ENCODE peak calls at places on chromosomes 12 and 14, in four cellular contexts. One of them, this sample, is unnamed.

GRCh38 chr12:43914923-43915468 is 79.1 kb downstream of the TMEM117 start:
- DNase-seq in OCI-LY7: no peak
- DNase-seq in RWPE1: no peak
- DNase-seq in WTC11: no peak
- DNase-seq in this sample: no peak

GRCh38 chr12:64883264-64884163 is 59.1 kb downstream of the TBC1D30 start:
- DNase-seq in WTC11: no peak
- DNase-seq in OCI-LY7: no peak
- DNase-seq in RWPE1: no peak
- DNase-seq in this sample: no peak

GRCh38 chr14:69363964-69364363 is 34.1 kb downstream of the ERH start:
- DNase-seq in WTC11: no peak
- DNase-seq in RWPE1: no peak
- DNase-seq in OCI-LY7: no peak
- DNase-seq in this sample: no peak

GRCh38 chr14:36214476-36215216 is 38.1 kb upstream of the PTCSC3 start:
- DNase-seq in WTC11: no peak
- DNase-seq in RWPE1: no peak
- DNase-seq in OCI-LY7: no peak
- DNase-seq in this sample: no peak

GRCh38 chr12:104873374-104873773 is 84.7 kb downstream of the SLC41A2 start:
- DNase-seq in WTC11: no peak
- DNase-seq in OCI-LY7: no peak
- DNase-seq in RWPE1: no peak
- DNase-seq in this sample: no peak

GRCh38 chr12:95605087-95605486 is 53.8 kb upstream of the USP44 start:
- DNase-seq in WTC11: no peak
- DNase-seq in OCI-LY7: no peak
- DNase-seq in RWPE1: peak; percentile 70
- DNase-seq in this sample: no peak

GRCh38 chr12:85468356-85469157 is 188.5 kb downstream of the ALX1 start:
- DNase-seq in RWPE1: peak; percentile 62
- DNase-seq in WTC11: peak; percentile 39
- DNase-seq in OCI-LY7: peak; percentile 50
- DNase-seq in this sample: no peak

GRCh38 chr12:115378296-115378695 is 694.3 kb upstream of the TBX3 start:
- DNase-seq in RWPE1: no peak
- DNase-seq in OCI-LY7: no peak
- DNase-seq in WTC11: no peak
- DNase-seq in this sample: no peak

GRCh38 chr14:99717682-99718013 is 33.5 kb downstream of the CYP46A1 start:
- DNase-seq in RWPE1: no peak
- DNase-seq in WTC11: no peak
- DNase-seq in OCI-LY7: no peak
- DNase-seq in this sample: no peak

GRCh38 chr14:49619730-49620129 is 696 bp downstream of the RPL36AL start:
- DNase-seq in WTC11: no peak
- DNase-seq in RWPE1: no peak
- DNase-seq in OCI-LY7: no peak
- DNase-seq in this sample: no peak

GRCh38 chr14:36940476-36940875 is 231.9 kb downstream of the SLC25A21 start:
- DNase-seq in RWPE1: no peak
- DNase-seq in WTC11: no peak
- DNase-seq in OCI-LY7: no peak
- DNase-seq in this sample: no peak

GRCh38 chr14:55588259-55588699 is 8.3 kb downstream of the KTN1 start:
- DNase-seq in WTC11: no peak
- DNase-seq in RWPE1: no peak
- DNase-seq in OCI-LY7: no peak
- DNase-seq in this sample: no peak

GRCh38 chr14:33914676-33915516 is 36.0 kb downstream of the EGLN3 start:
- DNase-seq in WTC11: no peak
- DNase-seq in RWPE1: peak; percentile 60
- DNase-seq in OCI-LY7: no peak
- DNase-seq in this sample: no peak

GRCh38 chr14:74865156-74865555 is 10.8 kb downstream of the PROX2 start:
- DNase-seq in OCI-LY7: no peak
- DNase-seq in RWPE1: no peak
- DNase-seq in WTC11: no peak
- DNase-seq in this sample: no peak

GRCh38 chr14:28059254-28059653 is 707.3 kb upstream of the FOXG1 start:
- DNase-seq in OCI-LY7: no peak
- DNase-seq in WTC11: no peak
- DNase-seq in RWPE1: no peak
- DNase-seq in this sample: no peak

GRCh38 chr12:107319536-107320030 is 226.2 kb upstream of the CRY1 start:
- DNase-seq in RWPE1: no peak
- DNase-seq in WTC11: no peak
- DNase-seq in OCI-LY7: no peak
- DNase-seq in this sample: peak; percentile 51

GRCh38 chr14:29242755-29243340 is 476.3 kb downstream of the FOXG1 start:
- DNase-seq in RWPE1: no peak
- DNase-seq in OCI-LY7: no peak
- DNase-seq in WTC11: no peak
- DNase-seq in this sample: no peak

GRCh38 chr14:98582276-98582675 is 689.7 kb downstream of the BCL11B start:
- DNase-seq in WTC11: no peak
- DNase-seq in RWPE1: no peak
- DNase-seq in OCI-LY7: no peak
- DNase-seq in this sample: no peak

GRCh38 chr14:95297832-95298231 is 21.9 kb downstream of the CLMN start:
- DNase-seq in OCI-LY7: peak; percentile 73
- DNase-seq in RWPE1: no peak
- DNase-seq in WTC11: no peak
- DNase-seq in this sample: no peak

GRCh38 chr12:2988494-2988893 is 29.3 kb downstream of the TEAD4 start:
- DNase-seq in OCI-LY7: no peak
- DNase-seq in RWPE1: no peak
- DNase-seq in WTC11: no peak
- DNase-seq in this sample: no peak

GRCh38 chr12:8950287-8950574 is 786 bp upstream of the M6PR start:
- DNase-seq in WTC11: no peak
- DNase-seq in RWPE1: no peak
- DNase-seq in OCI-LY7: no peak
- DNase-seq in this sample: no peak

GRCh38 chr14:24051162-24051788 is 534 bp upstream of the CARMIL3 start:
- DNase-seq in WTC11: peak; percentile 35
- DNase-seq in OCI-LY7: no peak
- DNase-seq in RWPE1: no peak
- DNase-seq in this sample: no peak

GRCh38 chr14:90720336-90720735 is 95.9 kb downstream of the TTC7B start:
- DNase-seq in OCI-LY7: no peak
- DNase-seq in RWPE1: no peak
- DNase-seq in WTC11: no peak
- DNase-seq in this sample: no peak

GRCh38 chr12:79690606-79691298 is at the start of gene PAWR:
- DNase-seq in RWPE1: peak; percentile 64
- DNase-seq in WTC11: peak; percentile 90
- DNase-seq in OCI-LY7: peak; percentile 87
- DNase-seq in this sample: no peak

GRCh38 chr14:70005281-70005805 is 126.1 kb downstream of the SMOC1 start:
- DNase-seq in WTC11: no peak
- DNase-seq in OCI-LY7: no peak
- DNase-seq in RWPE1: no peak
- DNase-seq in this sample: no peak

GRCh38 chr14:94392510-94392935 is 4.1 kb upstream of the SERPINA1 start:
- DNase-seq in RWPE1: no peak
- DNase-seq in WTC11: no peak
- DNase-seq in OCI-LY7: no peak
- DNase-seq in this sample: no peak

GRCh38 chr14:103516426-103517171 is 6.0 kb downstream of the CKB start:
- DNase-seq in OCI-LY7: no peak
- DNase-seq in WTC11: no peak
- DNase-seq in RWPE1: no peak
- DNase-seq in this sample: no peak

GRCh38 chr12:5094986-5095385 is 51.3 kb downstream of the KCNA5 start:
- DNase-seq in WTC11: no peak
- DNase-seq in RWPE1: no peak
- DNase-seq in OCI-LY7: no peak
- DNase-seq in this sample: no peak

GRCh38 chr14:20714593-20715250 is 26.2 kb downstream of the ANG start:
- DNase-seq in RWPE1: peak; percentile 77
- DNase-seq in OCI-LY7: no peak
- DNase-seq in WTC11: no peak
- DNase-seq in this sample: no peak

GRCh38 chr12:45726594-45727300 is 2.8 kb upstream of the ARID2 start:
- DNase-seq in WTC11: peak; percentile 54
- DNase-seq in RWPE1: peak; percentile 20
- DNase-seq in OCI-LY7: peak; percentile 36
- DNase-seq in this sample: peak; percentile 21

GRCh38 chr14:72576258-72576657 is 317.6 kb downstream of the DPF3 start:
- DNase-seq in RWPE1: peak; percentile 28
- DNase-seq in WTC11: no peak
- DNase-seq in OCI-LY7: no peak
- DNase-seq in this sample: no peak

GRCh38 chr14:91119556-91120311 is 5.9 kb downstream of the DGLUCY start:
- DNase-seq in OCI-LY7: no peak
- DNase-seq in RWPE1: peak; percentile 11
- DNase-seq in WTC11: no peak
- DNase-seq in this sample: no peak

DNA sequence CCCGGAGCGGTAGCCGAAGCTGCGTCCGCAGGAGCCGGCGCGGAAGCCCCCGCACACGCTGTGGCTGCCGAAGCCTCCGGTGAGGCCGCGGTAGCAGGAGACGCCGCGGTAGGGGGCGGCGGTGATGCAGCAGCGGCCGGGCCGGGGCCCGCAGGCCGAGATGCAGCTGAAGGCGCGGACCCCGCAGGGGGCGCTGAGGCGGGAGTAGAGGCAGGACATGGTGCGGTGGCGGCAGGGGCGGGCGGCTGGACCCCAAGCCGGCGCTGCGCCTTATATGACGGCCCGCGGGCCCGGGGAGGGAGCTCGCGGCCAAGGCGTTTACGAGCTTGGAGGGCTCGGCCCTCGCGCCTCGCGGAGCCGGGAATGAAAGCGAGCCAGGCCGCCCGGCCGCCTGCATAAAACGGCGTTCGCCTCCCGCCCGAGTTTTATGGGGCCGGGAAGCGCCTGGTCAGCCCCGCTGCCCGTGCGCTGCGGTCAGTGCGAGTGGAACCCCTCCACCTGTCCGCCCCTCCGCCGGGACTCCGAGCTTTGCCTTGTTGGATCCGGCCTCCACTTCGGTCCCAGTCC is 16.0 kb upstream of the KRT86 start:
- DNase-seq in WTC11: peak; percentile 64
- DNase-seq in OCI-LY7: no peak
- DNase-seq in RWPE1: no peak
- DNase-seq in this sample: no peak
- TF ChIP-seq CTCF in WTC11: no peak
- TF ChIP-seq CTCF in OCI-LY7: no peak
- TF ChIP-seq CTCF in RWPE1: no peak
- TF ChIP-seq CTCF in this sample: no peak

DNA sequence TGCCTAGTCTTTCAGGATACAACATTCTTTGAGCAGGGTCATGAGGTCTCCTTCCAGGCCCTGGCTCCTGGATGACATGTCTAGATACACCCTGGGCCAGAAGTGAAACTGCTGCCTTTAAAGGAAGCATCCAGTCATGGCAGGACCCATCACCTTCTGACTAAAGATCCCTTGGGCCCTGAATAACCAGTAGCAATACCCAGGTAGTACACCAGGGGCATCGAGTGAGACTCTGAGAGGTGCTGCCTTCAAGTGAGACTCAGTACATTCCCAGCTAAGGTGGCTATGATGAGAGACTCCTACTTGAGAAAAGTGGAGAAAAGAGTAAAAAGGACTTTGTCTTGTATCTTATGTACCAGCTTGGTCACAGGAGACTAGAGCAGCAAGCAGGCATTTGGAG is 23.5 kb downstream of the OR6C68 start:
- DNase-seq in RWPE1: no peak
- DNase-seq in WTC11: no peak
- DNase-seq in OCI-LY7: peak; percentile 9
- DNase-seq in this sample: no peak
- TF ChIP-seq CTCF in RWPE1: no peak
- TF ChIP-seq CTCF in WTC11: peak; percentile 37
- TF ChIP-seq CTCF in OCI-LY7: peak; percentile 39
- TF ChIP-seq CTCF in this sample: no peak

GRCh38 chr12:21677622-21678277 is 20.1 kb upstream of the LDHB start:
- DNase-seq in RWPE1: no peak
- DNase-seq in WTC11: no peak
- DNase-seq in OCI-LY7: no peak
- DNase-seq in this sample: peak; percentile 25
- TF ChIP-seq CTCF in RWPE1: no peak
- TF ChIP-seq CTCF in WTC11: no peak
- TF ChIP-seq CTCF in OCI-LY7: no peak
- TF ChIP-seq CTCF in this sample: no peak

GRCh38 chr12:89969098-89969497 is 260.5 kb upstream of the ATP2B1 start:
- DNase-seq in WTC11: no peak
- DNase-seq in RWPE1: peak; percentile 69
- DNase-seq in OCI-LY7: no peak
- DNase-seq in this sample: no peak
- TF ChIP-seq CTCF in WTC11: no peak
- TF ChIP-seq CTCF in RWPE1: no peak
- TF ChIP-seq CTCF in OCI-LY7: no peak
- TF ChIP-seq CTCF in this sample: no peak

GRCh38 chr14:88551094-88551870 is 3.5 kb downstream of the PTPN21 start:
- DNase-seq in WTC11: peak; percentile 86
- DNase-seq in OCI-LY7: no peak
- DNase-seq in RWPE1: peak; percentile 80
- DNase-seq in this sample: peak; percentile 71
- TF ChIP-seq CTCF in WTC11: no peak
- TF ChIP-seq CTCF in OCI-LY7: no peak
- TF ChIP-seq CTCF in RWPE1: no peak
- TF ChIP-seq CTCF in this sample: no peak

GRCh38 chr12:76308866-76309265 is 39.3 kb downstream of the BBS10 start:
- DNase-seq in OCI-LY7: no peak
- DNase-seq in WTC11: no peak
- DNase-seq in RWPE1: no peak
- DNase-seq in this sample: no peak
- TF ChIP-seq CTCF in OCI-LY7: no peak
- TF ChIP-seq CTCF in WTC11: no peak
- TF ChIP-seq CTCF in RWPE1: no peak
- TF ChIP-seq CTCF in this sample: no peak

GRCh38 chr12:49777800-49778748 is 36.7 kb downstream of the TMBIM6 start:
- DNase-seq in RWPE1: peak; percentile 72
- DNase-seq in WTC11: peak; percentile 90
- DNase-seq in OCI-LY7: peak; percentile 63
- DNase-seq in this sample: peak; percentile 74

GRCh38 chr12:49776413-49776812 is 35.1 kb downstream of the TMBIM6 start:
- DNase-seq in OCI-LY7: peak; percentile 87
- DNase-seq in WTC11: peak; percentile 72
- DNase-seq in RWPE1: peak; percentile 78
- DNase-seq in this sample: peak; percentile 29

GRCh38 chr12:49776858-49777257 is 35.5 kb downstream of the TMBIM6 start:
- DNase-seq in WTC11: no peak
- DNase-seq in RWPE1: no peak
- DNase-seq in OCI-LY7: peak; percentile 37
- DNase-seq in this sample: no peak

GRCh38 chr12:49777341-49777740 is 36.0 kb downstream of the TMBIM6 start:
- DNase-seq in RWPE1: no peak
- DNase-seq in OCI-LY7: no peak
- DNase-seq in WTC11: no peak
- DNase-seq in this sample: no peak
- TF ChIP-seq CTCF in RWPE1: no peak
- TF ChIP-seq CTCF in OCI-LY7: no peak
- TF ChIP-seq CTCF in WTC11: no peak
- TF ChIP-seq CTCF in this sample: no peak

This sample was measured in CD8-positive, alpha-beta T cell.